ENCODE peak calls at places on chromosome 15, in five cellular contexts. One of them, this sample, is unnamed.

GRCh38 chr15:68313501-68314390 is 36.2 kb downstream of the FEM1B start:
- DNase-seq in uterus: peak
- DNase-seq in tibial nerve: no peak
- DNase-seq in gastrocnemius medialis: no peak
- DNase-seq in breast epithelium: peak
- DNase-seq in this sample: no peak

GRCh38 chr15:40875996-40876740 is 2.1 kb upstream of the RHOV start:
- DNase-seq in uterus: no peak
- DNase-seq in tibial nerve: no peak
- DNase-seq in breast epithelium: no peak
- DNase-seq in gastrocnemius medialis: no peak
- DNase-seq in this sample: no peak

GRCh38 chr15:31260646-31261265 is 65.9 kb upstream of the KLF13 start:
- DNase-seq in gastrocnemius medialis: no peak
- DNase-seq in uterus: peak
- DNase-seq in breast epithelium: no peak
- DNase-seq in tibial nerve: no peak
- DNase-seq in this sample: no peak

GRCh38 chr15:57384816-57385215 is 8.5 kb downstream of the CGNL1 start:
- DNase-seq in gastrocnemius medialis: no peak
- DNase-seq in uterus: no peak
- DNase-seq in tibial nerve: no peak
- DNase-seq in breast epithelium: no peak
- DNase-seq in this sample: no peak

GRCh38 chr15:101045236-101045646 is 126.1 kb downstream of the LRRK1 start:
- DNase-seq in tibial nerve: no peak
- DNase-seq in breast epithelium: no peak
- DNase-seq in uterus: peak
- DNase-seq in gastrocnemius medialis: no peak
- DNase-seq in this sample: no peak

GRCh38 chr15:71784719-71785118 is 25.6 kb upstream of the NR2E3 start:
- DNase-seq in breast epithelium: no peak
- DNase-seq in uterus: no peak
- DNase-seq in tibial nerve: no peak
- DNase-seq in gastrocnemius medialis: no peak
- DNase-seq in this sample: peak

GRCh38 chr15:91561371-91562100 is 292.0 kb upstream of the SLCO3A1 start:
- DNase-seq in tibial nerve: no peak
- DNase-seq in breast epithelium: peak
- DNase-seq in uterus: peak
- DNase-seq in gastrocnemius medialis: peak
- DNase-seq in this sample: no peak

GRCh38 chr15:31019986-31020385 is 28.6 kb upstream of the MTMR10 start:
- DNase-seq in gastrocnemius medialis: no peak
- DNase-seq in tibial nerve: no peak
- DNase-seq in uterus: no peak
- DNase-seq in breast epithelium: no peak
- DNase-seq in this sample: no peak

GRCh38 chr15:72764656-72765055 is 18.9 kb downstream of the ADPGK start:
- DNase-seq in uterus: no peak
- DNase-seq in tibial nerve: no peak
- DNase-seq in gastrocnemius medialis: no peak
- DNase-seq in breast epithelium: no peak
- DNase-seq in this sample: no peak

GRCh38 chr15:65824941-65825544 is 33.0 kb upstream of the DENND4A start:
- DNase-seq in uterus: peak
- DNase-seq in gastrocnemius medialis: peak
- DNase-seq in breast epithelium: peak
- DNase-seq in tibial nerve: no peak
- DNase-seq in this sample: peak

GRCh38 chr15:60476713-60477112 is 2.2 kb downstream of the ICE2 start:
- DNase-seq in uterus: no peak
- DNase-seq in tibial nerve: no peak
- DNase-seq in gastrocnemius medialis: no peak
- DNase-seq in breast epithelium: no peak
- DNase-seq in this sample: no peak

GRCh38 chr15:35330921-35331320 is 215.0 kb downstream of the DPH6 start:
- DNase-seq in tibial nerve: no peak
- DNase-seq in uterus: no peak
- DNase-seq in gastrocnemius medialis: no peak
- DNase-seq in breast epithelium: no peak
- DNase-seq in this sample: no peak

GRCh38 chr15:92848852-92849598 is 51.1 kb upstream of the CHD2 start:
- DNase-seq in gastrocnemius medialis: no peak
- DNase-seq in breast epithelium: no peak
- DNase-seq in uterus: no peak
- DNase-seq in tibial nerve: no peak
- DNase-seq in this sample: no peak

GRCh38 chr15:92105611-92106010 is 252.1 kb downstream of the SLCO3A1 start:
- DNase-seq in gastrocnemius medialis: no peak
- DNase-seq in breast epithelium: no peak
- DNase-seq in tibial nerve: no peak
- DNase-seq in uterus: no peak
- DNase-seq in this sample: no peak

GRCh38 chr15:99345832-99346462 is 94.7 kb downstream of the LRRC28 start:
- DNase-seq in uterus: no peak
- DNase-seq in breast epithelium: no peak
- DNase-seq in gastrocnemius medialis: no peak
- DNase-seq in tibial nerve: no peak
- DNase-seq in this sample: no peak

GRCh38 chr15:99343208-99343607 is 91.9 kb downstream of the LRRC28 start:
- DNase-seq in tibial nerve: no peak
- DNase-seq in uterus: no peak
- DNase-seq in gastrocnemius medialis: no peak
- DNase-seq in breast epithelium: no peak
- DNase-seq in this sample: no peak

GRCh38 chr15:99345242-99345641 is 94.0 kb downstream of the LRRC28 start:
- DNase-seq in tibial nerve: no peak
- DNase-seq in gastrocnemius medialis: no peak
- DNase-seq in uterus: no peak
- DNase-seq in breast epithelium: no peak
- DNase-seq in this sample: no peak

GRCh38 chr15:99344639-99345038 is 93.4 kb downstream of the LRRC28 start:
- DNase-seq in breast epithelium: no peak
- DNase-seq in gastrocnemius medialis: no peak
- DNase-seq in uterus: no peak
- DNase-seq in tibial nerve: no peak
- DNase-seq in this sample: no peak

DNA sequence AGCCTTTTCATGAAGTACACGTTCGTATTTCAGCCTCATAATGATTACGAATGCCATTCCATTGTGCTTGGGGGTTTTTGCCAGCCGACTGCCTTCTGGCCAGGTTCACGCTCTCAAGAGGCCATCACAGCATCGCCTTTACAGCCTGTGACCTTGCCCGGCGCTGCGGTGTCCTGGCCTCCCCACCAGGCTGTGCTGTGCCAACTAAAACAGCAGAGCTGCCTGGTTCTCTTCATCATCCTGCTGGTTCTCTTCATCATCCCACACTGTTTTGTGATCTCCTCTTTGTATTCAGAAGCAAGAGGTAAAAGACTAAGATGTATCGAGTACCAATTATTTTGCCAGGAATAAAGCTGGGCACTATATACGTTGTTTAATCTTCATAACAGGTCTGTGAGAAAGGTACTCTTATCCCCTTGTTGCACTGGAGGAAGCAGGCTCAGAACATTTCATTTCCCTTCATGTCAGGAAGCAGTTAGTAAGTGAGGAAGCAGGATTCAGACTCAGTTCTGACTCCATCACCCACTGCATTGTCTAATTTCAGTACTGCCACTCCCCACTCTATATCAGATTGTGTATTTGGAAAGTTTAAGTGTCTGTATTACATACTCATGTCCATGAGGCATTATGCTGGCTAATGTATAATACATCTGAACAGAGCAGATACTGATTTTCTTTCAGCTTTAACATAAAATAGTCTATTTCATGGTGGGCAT is 92.7 kb downstream of the LRRC28 start:
- DNase-seq in gastrocnemius medialis: no peak
- DNase-seq in breast epithelium: no peak
- DNase-seq in tibial nerve: no peak
- DNase-seq in uterus: peak
- DNase-seq in this sample: peak
- H3K27ac ChIP-seq in gastrocnemius medialis: peak
- H3K27ac ChIP-seq in breast epithelium: no peak
- H3K27ac ChIP-seq in tibial nerve: no peak
- H3K27ac ChIP-seq in uterus: no peak
- H3K27ac ChIP-seq in this sample: no peak

GRCh38 chr15:64071931-64072765 is 21.5 kb downstream of the CIAO2A start:
- DNase-seq in tibial nerve: no peak
- DNase-seq in gastrocnemius medialis: no peak
- DNase-seq in uterus: no peak
- DNase-seq in breast epithelium: no peak
- DNase-seq in this sample: no peak

GRCh38 chr15:64068133-64068532 is 21.8 kb upstream of the DAPK2 start:
- DNase-seq in tibial nerve: no peak
- DNase-seq in gastrocnemius medialis: no peak
- DNase-seq in uterus: no peak
- DNase-seq in breast epithelium: no peak
- DNase-seq in this sample: no peak

GRCh38 chr15:64070965-64071851 is 22.4 kb downstream of the CIAO2A start:
- DNase-seq in gastrocnemius medialis: peak
- DNase-seq in uterus: peak
- DNase-seq in tibial nerve: peak
- DNase-seq in breast epithelium: peak
- DNase-seq in this sample: peak

GRCh38 chr15:64067564-64068030 is 21.3 kb upstream of the DAPK2 start:
- DNase-seq in gastrocnemius medialis: peak
- DNase-seq in tibial nerve: no peak
- DNase-seq in breast epithelium: peak
- DNase-seq in uterus: peak
- DNase-seq in this sample: peak

DNA sequence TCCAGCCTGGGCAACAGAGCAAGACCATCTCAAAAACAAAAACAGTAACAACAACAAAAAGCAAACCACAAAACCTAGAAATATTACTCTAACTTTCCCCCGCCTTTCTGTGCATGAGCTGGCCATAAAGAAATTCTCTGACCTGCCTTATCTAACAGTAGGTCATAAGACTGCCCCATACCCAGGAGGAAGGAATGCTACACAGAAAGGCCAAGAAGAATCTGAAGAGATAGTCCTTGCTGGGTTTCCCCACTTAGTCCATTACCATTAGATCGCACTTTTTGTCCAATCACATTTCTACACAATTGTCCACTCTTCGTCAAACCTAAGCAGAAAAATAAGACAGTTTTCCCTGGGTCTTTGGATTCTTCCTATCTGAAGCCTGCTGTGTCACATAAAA is 23.5 kb downstream of the CIAO2A start:
- DNase-seq in breast epithelium: no peak
- DNase-seq in gastrocnemius medialis: no peak
- DNase-seq in tibial nerve: no peak
- DNase-seq in uterus: no peak
- DNase-seq in this sample: no peak
- TF ChIP-seq POLR2A in breast epithelium: no peak
- TF ChIP-seq POLR2A in gastrocnemius medialis: no peak
- TF ChIP-seq POLR2A in tibial nerve: no peak
- TF ChIP-seq POLR2A in uterus: no peak
- TF ChIP-seq POLR2A in this sample: no peak

GRCh38 chr15:39627456-39628130 is 46.7 kb downstream of the THBS1 start:
- DNase-seq in gastrocnemius medialis: no peak
- DNase-seq in breast epithelium: no peak
- DNase-seq in tibial nerve: no peak
- DNase-seq in uterus: no peak
- DNase-seq in this sample: no peak

GRCh38 chr15:39629376-39629775 is 48.5 kb downstream of the THBS1 start:
- DNase-seq in breast epithelium: no peak
- DNase-seq in tibial nerve: no peak
- DNase-seq in uterus: no peak
- DNase-seq in gastrocnemius medialis: no peak
- DNase-seq in this sample: no peak

GRCh38 chr15:39628821-39629220 is 47.9 kb downstream of the THBS1 start:
- DNase-seq in uterus: no peak
- DNase-seq in tibial nerve: no peak
- DNase-seq in gastrocnemius medialis: no peak
- DNase-seq in breast epithelium: no peak
- DNase-seq in this sample: no peak

GRCh38 chr15:39629906-39630305 is 49.0 kb downstream of the THBS1 start:
- DNase-seq in breast epithelium: no peak
- DNase-seq in uterus: no peak
- DNase-seq in tibial nerve: no peak
- DNase-seq in gastrocnemius medialis: no peak
- DNase-seq in this sample: no peak

DNA sequence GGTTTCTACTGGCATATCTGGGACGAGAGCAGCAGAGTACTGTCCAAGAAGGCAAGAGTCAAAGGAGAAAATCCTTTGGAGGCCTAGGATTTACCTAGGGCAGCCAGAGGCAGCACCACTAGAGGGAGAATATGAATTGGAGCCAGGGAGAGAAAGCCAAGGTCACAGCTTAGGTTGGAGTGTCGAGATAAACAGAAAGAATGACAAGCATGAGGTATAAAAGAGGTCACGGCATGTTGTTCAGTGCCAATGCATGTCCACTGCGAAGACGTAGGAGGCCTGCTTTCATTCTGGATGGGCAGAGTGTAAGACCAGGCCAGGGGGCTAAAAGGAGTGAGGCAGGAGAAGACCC is 47.2 kb downstream of the THBS1 start:
- DNase-seq in tibial nerve: no peak
- DNase-seq in uterus: no peak
- DNase-seq in breast epithelium: no peak
- DNase-seq in gastrocnemius medialis: no peak
- DNase-seq in this sample: peak
- TF ChIP-seq CTCF in tibial nerve: peak
- TF ChIP-seq CTCF in uterus: no peak
- TF ChIP-seq CTCF in breast epithelium: no peak
- TF ChIP-seq CTCF in gastrocnemius medialis: no peak
- TF ChIP-seq CTCF in this sample: peak

GRCh38 chr15:47384316-47384715 is 333.0 kb upstream of the SEMA6D start:
- DNase-seq in gastrocnemius medialis: peak
- DNase-seq in uterus: no peak
- DNase-seq in tibial nerve: no peak
- DNase-seq in breast epithelium: no peak
- DNase-seq in this sample: peak

GRCh38 chr15:47386459-47386858 is 330.8 kb upstream of the SEMA6D start:
- DNase-seq in breast epithelium: no peak
- DNase-seq in gastrocnemius medialis: no peak
- DNase-seq in uterus: no peak
- DNase-seq in tibial nerve: no peak
- DNase-seq in this sample: peak

GRCh38 chr15:47384776-47385175 is 332.5 kb upstream of the SEMA6D start:
- DNase-seq in gastrocnemius medialis: no peak
- DNase-seq in tibial nerve: no peak
- DNase-seq in breast epithelium: no peak
- DNase-seq in uterus: no peak
- DNase-seq in this sample: no peak

GRCh38 chr15:47383102-47383501 is 334.2 kb upstream of the SEMA6D start:
- DNase-seq in gastrocnemius medialis: no peak
- DNase-seq in breast epithelium: no peak
- DNase-seq in uterus: no peak
- DNase-seq in tibial nerve: no peak
- DNase-seq in this sample: no peak

DNA sequence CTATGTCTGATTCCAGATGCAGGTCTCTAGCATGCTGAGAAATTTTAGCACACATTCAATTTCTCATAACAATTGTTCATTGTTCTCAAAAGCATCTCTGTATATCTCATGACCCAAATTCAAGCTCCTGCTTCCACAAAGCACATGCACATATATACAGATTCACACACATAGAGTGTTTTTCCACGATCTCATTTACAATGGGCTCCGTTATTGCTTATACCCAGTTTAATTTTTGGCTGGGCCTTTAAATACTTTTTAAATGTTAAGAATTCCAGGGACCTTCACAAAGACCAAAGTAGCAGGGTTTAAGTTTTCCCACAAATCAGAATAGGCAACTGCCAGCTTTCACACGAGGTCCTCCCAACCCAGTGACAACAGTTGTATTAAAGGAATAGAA is 333.5 kb upstream of the SEMA6D start:
- DNase-seq in gastrocnemius medialis: no peak
- DNase-seq in uterus: no peak
- DNase-seq in tibial nerve: no peak
- DNase-seq in breast epithelium: no peak
- DNase-seq in this sample: no peak
- H3K27ac ChIP-seq in gastrocnemius medialis: no peak
- H3K27ac ChIP-seq in uterus: no peak
- H3K27ac ChIP-seq in tibial nerve: peak
- H3K27ac ChIP-seq in breast epithelium: peak
- H3K27ac ChIP-seq in this sample: no peak